ENCODE peak calls at places on chromosome 2, in five cellular contexts. I is kidney epithelial cell; E is astrocyte of the spinal cord; V is stimulated activated CD4-positive, alpha-beta T cell treated with anti-CD3 and anti-CD28 coated beads, Interleukin-1b, Interleukin-23, amount 100 ng/mL, for 24 hours; A is psoas muscle. C is an unnamed sample.

GRCh38 chr2:236874866-236875481 is 210.7 kb upstream of the COPS8 start:
- DNase-seq in I (no peak), E (no peak), V (no peak), A (no peak), C (peak; percentile 47)

GRCh38 chr2:176399199-176399598 is 130.0 kb downstream of the MTX2 start:
- DNase-seq in I (no peak), E (no peak), V (no peak), A (no peak), C (no peak)

GRCh38 chr2:164764474-164764873 is 77.1 kb downstream of the COBLL1 start:
- DNase-seq in I (no peak), E (no peak), V (no peak), A (no peak), C (no peak)

GRCh38 chr2:75655861-75656260 is 9.3 kb downstream of the MRPL19 start:
- DNase-seq in I (no peak), E (no peak), V (no peak), A (no peak), C (no peak)

GRCh38 chr2:75327334-75327733 is 128.0 kb upstream of the TACR1 start:
- DNase-seq in I (no peak), E (no peak), V (no peak), A (no peak), C (no peak)

GRCh38 chr2:58479557-58480120 is 238.5 kb upstream of the FANCL start:
- DNase-seq in I (no peak), E (no peak), V (no peak), A (no peak), C (peak; percentile 21)

GRCh38 chr2:207311316-207312005 is 145.7 kb upstream of the KLF7 start:
- DNase-seq in I (peak; percentile 89), E (peak; percentile 95), V (no peak), A (peak; percentile 25), C (peak; percentile 87)

GRCh38 chr2:234753701-234754100 is 198.1 kb upstream of the SH3BP4 start:
- DNase-seq in I (no peak), E (no peak), V (no peak), A (no peak), C (no peak)

GRCh38 chr2:64317712-64318475 is 136.1 kb upstream of the LGALSL start:
- DNase-seq in I (no peak), E (no peak), V (no peak), A (no peak), C (no peak)

GRCh38 chr2:224142397-224143312 is 103.6 kb upstream of the SERPINE2 start:
- DNase-seq in I (no peak), E (peak; percentile 85), V (no peak), A (no peak), C (peak; percentile 88)

GRCh38 chr2:122028371-122029102 is 273.1 kb downstream of the TSN start:
- DNase-seq in I (peak; percentile 2), E (peak; percentile 23), V (no peak), A (no peak), C (peak; percentile 32)

GRCh38 chr2:210477496-210477895 is 937 bp upstream of the LANCL1 start:
- DNase-seq in I (no peak), E (peak; percentile 45), V (no peak), A (no peak), C (peak; percentile 67)

GRCh38 chr2:235244497-235245215 is 249.2 kb upstream of the AGAP1 start:
- DNase-seq in I (no peak), E (peak; percentile 45), V (no peak), A (no peak), C (peak; percentile 63)

GRCh38 chr2:74833418-74834233 is at the start of gene HK2:
- DNase-seq in I (no peak), E (peak; percentile 84), V (peak; percentile 75), A (peak; percentile 86), C (peak; percentile 86)

GRCh38 chr2:71558300-71559051 is 105.1 kb downstream of the DYSF start:
- DNase-seq in I (peak; percentile 7), E (peak; percentile 12), V (no peak), A (no peak), C (peak; percentile 79)

GRCh38 chr2:113284481-113284880 is 5.8 kb upstream of the PAX8 start:
- DNase-seq in I (no peak), E (peak; percentile 61), V (no peak), A (no peak), C (peak; percentile 21)

GRCh38 chr2:240139666-240140393 is 628 bp downstream of the OTOS start:
- DNase-seq in I (no peak), E (no peak), V (no peak), A (no peak), C (no peak)

GRCh38 chr2:129587426-129588064 is 391.9 kb upstream of the RAB6C start:
- DNase-seq in I (no peak), E (no peak), V (no peak), A (no peak), C (no peak)

GRCh38 chr2:219274392-219274921 is 4.7 kb upstream of the DNAJB2 start:
- DNase-seq in I (peak; percentile 86), E (peak; percentile 70), V (no peak), A (no peak), C (peak; percentile 96)

GRCh38 chr2:65349863-65350262 is 82.5 kb downstream of the SPRED2 start:
- DNase-seq in I (no peak), E (peak; percentile 79), V (no peak), A (peak; percentile 51), C (peak; percentile 25)

GRCh38 chr2:241540391-241540765 is 18.2 kb upstream of the BOK start:
- DNase-seq in I (no peak), E (no peak), V (no peak), A (no peak), C (peak; percentile 54)

GRCh38 chr2:46390036-46390435 is 89.3 kb upstream of the TMEM247 start:
- DNase-seq in I (no peak), E (no peak), V (no peak), A (no peak), C (no peak)

GRCh38 chr2:7835693-7836680 is 845.9 kb upstream of the ID2 start:
- DNase-seq in I (no peak), E (peak; percentile 22), V (no peak), A (no peak), C (no peak)

GRCh38 chr2:197909377-197909776 is 105.0 kb downstream of the PLCL1 start:
- DNase-seq in I (peak; percentile 12), E (peak; percentile 72), V (no peak), A (no peak), C (peak; percentile 4)

GRCh38 chr2:46460991-46461715 is 18.2 kb upstream of the TMEM247 start:
- DNase-seq in I (no peak), E (peak; percentile 60), V (peak; percentile 56), A (peak; percentile 76), C (peak; percentile 59)

GRCh38 chr2:85246348-85246747 is 81.4 kb downstream of the TGOLN2 start:
- DNase-seq in I (no peak), E (no peak), V (no peak), A (no peak), C (no peak)

GRCh38 chr2:112621792-112622527 is 23.8 kb upstream of the SLC20A1 start:
- DNase-seq in I (no peak), E (peak; percentile 87), V (no peak), A (no peak), C (peak; percentile 85)

GRCh38 chr2:230319211-230319862 is 7.7 kb upstream of the SP140L start:
- DNase-seq in I (no peak), E (no peak), V (peak; percentile 20), A (no peak), C (no peak)